ENCODE peak calls at places on chromosomes 6 and 20, in ten cellular contexts. U, E, F, R, P, J, Q, A, C and G are unnamed samples.

GRCh38 chr6:132445201-132445951 is 44.1 kb upstream of the MOXD1 start:
- DNase-seq in P (no peak), F (peak; percentile 95), E (peak; percentile 81), C (no peak), U (no peak), R (no peak), A (no peak), J (no peak), Q (peak; percentile 50), G (no peak)

GRCh38 chr6:42017021-42017643 is 33.2 kb upstream of the TAF8 start:
- DNase-seq in U (peak; percentile 33), A (no peak), C (no peak), E (peak; percentile 85), Q (peak; percentile 70), J (no peak), R (no peak), F (peak; percentile 81), P (no peak), G (peak; percentile 31)

GRCh38 chr6:30544666-30545272 is 11.5 kb downstream of the GNL1 start:
- DNase-seq in J (no peak), A (no peak), E (peak; percentile 76), U (peak; percentile 67), Q (peak; percentile 45), C (peak; percentile 67), F (peak; percentile 62), P (no peak), R (peak; percentile 36), G (no peak)

GRCh38 chr20:57664924-57665588 is 44.8 kb downstream of the PMEPA1 start:
- DNase-seq in P (no peak), U (no peak), Q (no peak), A (no peak), J (no peak), F (no peak), R (no peak), E (no peak), C (no peak), G (no peak)

GRCh38 chr6:10403385-10404106 is 11.3 kb downstream of the TFAP2A start:
- DNase-seq in U (no peak), P (no peak), R (no peak), J (no peak), C (no peak), A (no peak), E (peak; percentile 36), F (peak; percentile 75), Q (peak; percentile 18), G (no peak)

GRCh38 chr6:137240168-137240567 is 21.0 kb upstream of the IFNGR1 start:
- DNase-seq in P (no peak), F (peak; percentile 76), E (peak; percentile 97), J (no peak), Q (no peak), R (no peak), C (no peak), A (no peak), U (no peak), G (no peak)

GRCh38 chr6:3473773-3474172 is 16.9 kb upstream of the SLC22A23 start:
- DNase-seq in F (no peak), J (no peak), E (no peak), U (no peak), A (no peak), C (no peak), R (no peak), P (no peak), Q (no peak), G (no peak)

GRCh38 chr6:37826993-37827392 is 7.5 kb downstream of the ZFAND3 start:
- DNase-seq in U (no peak), C (no peak), Q (no peak), R (no peak), F (no peak), P (no peak), A (no peak), E (no peak), J (no peak), G (no peak)

GRCh38 chr6:40517654-40518053 is 69.5 kb downstream of the LRFN2 start:
- DNase-seq in R (no peak), E (no peak), U (no peak), C (peak; percentile 39), F (no peak), P (no peak), J (no peak), A (no peak), Q (no peak), G (no peak)

GRCh38 chr6:29797120-29797519 is 30.5 kb upstream of the HLA-G start:
- DNase-seq in P (no peak), C (no peak), J (no peak), E (peak; percentile 34), F (peak; percentile 26), Q (no peak), R (no peak), A (no peak), U (no peak), G (no peak)

GRCh38 chr20:59752101-59752586 is 147.8 kb downstream of the PHACTR3 start:
- DNase-seq in P (no peak), Q (no peak), F (no peak), J (peak; percentile 58), R (no peak), C (no peak), A (no peak), E (no peak), U (peak; percentile 89), G (no peak)

GRCh38 chr6:36977470-36977941 is 8.5 kb downstream of the MTCH1 start:
- DNase-seq in P (no peak), A (no peak), U (peak; percentile 66), E (no peak), Q (no peak), F (no peak), R (no peak), J (no peak), C (peak; percentile 52), G (no peak)

GRCh38 chr6:47405273-47405672 is 72.3 kb upstream of the CD2AP start:
- DNase-seq in P (no peak), C (no peak), J (no peak), A (no peak), U (no peak), F (no peak), E (no peak), Q (no peak), R (no peak), G (no peak)

GRCh38 chr6:166478782-166479592 is 96.2 kb upstream of the MPC1 start:
- DNase-seq in U (no peak), P (no peak), A (peak; percentile 28), F (no peak), J (no peak), R (no peak), C (no peak), E (no peak), Q (no peak), G (no peak)

DNA sequence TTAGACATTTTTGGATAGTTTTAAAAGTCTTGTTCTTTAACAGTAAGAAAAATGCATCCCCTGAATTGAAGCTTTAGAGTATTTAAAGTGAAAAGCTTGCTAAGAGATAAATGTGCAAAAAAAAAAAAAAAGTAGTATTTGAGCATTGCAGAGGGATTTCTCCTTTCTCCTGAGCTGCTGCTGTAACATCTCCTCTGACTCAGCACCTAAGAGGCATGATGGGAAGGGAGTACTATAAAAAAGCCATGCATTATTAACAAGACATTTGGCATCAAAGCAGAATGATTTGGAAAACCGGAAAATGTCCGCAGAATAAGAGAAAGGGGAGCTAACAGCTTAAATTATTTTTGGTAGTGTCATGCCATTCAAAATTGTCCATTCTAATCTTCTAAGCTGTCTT is 27.9 kb downstream of the B4GALT5 start:
- DNase-seq in R (no peak), Q (no peak), P (no peak), A (no peak), C (no peak), U (no peak), J (no peak), F (no peak), E (peak; percentile 68), G (no peak)
- H3K4me3 ChIP-seq in R (no peak overlapping the region), Q (no peak overlapping the region), P (no peak overlapping the region), A (no peak overlapping the region), C (no peak overlapping the region), U (no peak overlapping the region), J (no peak overlapping the region), F (no peak overlapping the region), E (no peak overlapping the region), G (no peak overlapping the region)

GRCh38 chr20:49938173-49939163 is 2.3 kb downstream of the RNF114 start:
- DNase-seq in E (peak; percentile 80), F (peak; percentile 56), Q (no peak), J (peak; percentile 68), A (no peak), C (no peak), P (no peak), U (no peak), R (no peak), G (no peak)
- H3K4me3 ChIP-seq in E (peak overlapping the region; percentile 44), F (peak overlapping the region; percentile 90), Q (peak overlapping the region; percentile 6), J (no peak overlapping the region), A (no peak overlapping the region), C (peak overlapping the region; percentile 92), P (no peak overlapping the region), U (no peak overlapping the region), R (no peak overlapping the region), G (no peak overlapping the region)

DNA sequence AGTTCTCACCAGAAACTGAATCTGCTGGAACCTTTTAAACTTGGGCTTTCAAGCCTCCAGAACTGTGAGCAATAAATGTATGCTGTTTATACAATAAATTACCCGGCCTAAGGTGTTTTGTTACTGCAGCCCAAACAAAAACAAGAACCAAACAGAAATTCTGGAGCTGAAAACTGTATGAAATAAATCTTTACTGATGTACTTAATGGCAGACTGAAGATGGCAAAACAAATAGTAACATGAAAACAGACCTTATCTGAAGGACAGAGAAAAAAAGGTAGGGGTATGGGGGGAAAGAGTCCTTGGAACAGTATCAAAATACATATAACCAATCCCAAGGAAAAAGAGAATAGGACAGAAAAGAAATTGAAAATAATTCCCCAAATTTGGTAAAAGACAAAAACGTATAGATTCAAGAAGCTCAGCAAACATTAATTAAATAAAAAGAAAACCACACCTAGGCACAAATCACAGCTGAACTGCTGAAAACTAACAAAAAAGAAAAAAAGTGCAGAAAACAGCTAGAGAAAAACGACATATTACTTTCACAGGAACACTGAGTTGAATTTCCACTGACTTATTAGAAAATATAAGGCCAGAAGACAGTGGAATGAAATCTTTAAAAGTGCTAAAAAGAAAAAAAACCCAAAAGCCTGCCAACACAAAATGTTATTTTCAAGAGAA is 47.7 kb downstream of the NOL7 start:
- DNase-seq in J (no peak), A (no peak), P (no peak), R (no peak), F (no peak), Q (no peak), U (no peak), E (no peak), C (no peak), G (no peak)
- H3K4me3 ChIP-seq in J (no peak overlapping the region), A (no peak overlapping the region), P (no peak overlapping the region), R (no peak overlapping the region), F (no peak overlapping the region), Q (no peak overlapping the region), U (peak overlapping the region; percentile 36), E (no peak overlapping the region), C (no peak overlapping the region), G (no peak overlapping the region)

GRCh38 chr6:83948851-83949250 is 84.7 kb upstream of the MRAP2 start:
- DNase-seq in F (no peak), C (no peak), U (no peak), P (no peak), J (no peak), A (no peak), R (no peak), Q (no peak), E (no peak), G (no peak)

GRCh38 chr6:83958250-83958685 is 75.3 kb upstream of the MRAP2 start:
- DNase-seq in J (no peak), F (no peak), P (no peak), Q (no peak), R (no peak), E (no peak), U (no peak), A (no peak), C (no peak), G (no peak)

GRCh38 chr6:83954371-83954770 is 79.2 kb upstream of the MRAP2 start:
- DNase-seq in P (no peak), Q (no peak), J (no peak), E (no peak), R (no peak), F (no peak), C (no peak), U (no peak), A (no peak), G (no peak)

GRCh38 chr6:83952830-83953229 is 80.7 kb upstream of the MRAP2 start:
- DNase-seq in A (no peak), U (peak; percentile 23), C (no peak), F (no peak), J (no peak), R (no peak), P (no peak), E (peak; percentile 15), Q (no peak), G (no peak)
- H3K4me3 ChIP-seq in A (no peak overlapping the region), U (no peak overlapping the region), C (no peak overlapping the region), F (no peak overlapping the region), J (no peak overlapping the region), R (no peak overlapping the region), P (no peak overlapping the region), E (no peak overlapping the region), Q (no peak overlapping the region), G (no peak overlapping the region)